ENCODE peak calls at places on chromosome 21, in five cellular contexts. R is cardiac fibroblast, L is GM13977, K is neural crest cell, S is astrocyte of the spinal cord. X is an unnamed sample.

GRCh38 chr21:38032402-38032801 is 116.1 kb upstream of the KCNJ6 start:
- DNase-seq in R (no peak), L (no peak), K (no peak), S (no peak), X (no peak)

GRCh38 chr21:43318841-43319781 is 107.8 kb downstream of the SIK1 start:
- DNase-seq in R (peak), L (no peak), K (peak), S (peak), X (peak)

GRCh38 chr21:29943885-29944284 is 4.1 kb upstream of the GRIK1 start:
- DNase-seq in R (no peak), L (no peak), K (no peak), S (no peak), X (no peak)

GRCh38 chr21:38775733-38776132 is 30.0 kb upstream of the ETS2 start:
- DNase-seq in R (no peak), L (no peak), K (no peak), S (no peak), X (no peak)

GRCh38 chr21:17560377-17560776 is 47.5 kb downstream of the CXADR start:
- DNase-seq in R (no peak), L (no peak), K (no peak), S (no peak), X (no peak)

GRCh38 chr21:17785403-17785788 is 33.8 kb downstream of the C21orf91 start:
- DNase-seq in R (no peak), L (no peak), K (no peak), S (no peak), X (no peak)

GRCh38 chr21:46324390-46325072 is 575 bp downstream of the PCNT start:
- DNase-seq in R (peak), L (peak), K (peak), S (peak), X (peak)

GRCh38 chr21:17858764-17859163 is 39.6 kb upstream of the C21orf91 start:
- DNase-seq in R (no peak), L (no peak), K (no peak), S (no peak), X (no peak)

GRCh38 chr21:37445228-37445627 is 78.7 kb downstream of the DYRK1A start:
- DNase-seq in R (peak), L (no peak), K (no peak), S (no peak), X (no peak)

GRCh38 chr21:27423073-27423472 is 456.2 kb upstream of the ADAMTS5 start:
- DNase-seq in R (peak), L (no peak), K (no peak), S (peak), X (no peak)

GRCh38 chr21:32889596-32889995 is 118.0 kb upstream of the PAXBP1 start:
- DNase-seq in R (peak), L (no peak), K (no peak), S (no peak), X (no peak)

GRCh38 chr21:26945916-26946315 is 21.0 kb downstream of the ADAMTS5 start:
- DNase-seq in R (no peak), L (no peak), K (no peak), S (peak), X (no peak)

GRCh38 chr21:38671716-38672115 is 134.0 kb upstream of the ETS2 start:
- DNase-seq in R (peak), L (no peak), K (no peak), S (peak), X (no peak)

GRCh38 chr21:44485254-44485793 is 30.0 kb downstream of the LRRC3 start:
- DNase-seq in R (peak), L (no peak), K (peak), S (peak), X (no peak)
- TF ChIP-seq CTCF in R (peak), L (no peak), K (peak), S (peak), X (no peak)

GRCh38 chr21:14886001-14886400 is 178.8 kb downstream of the NRIP1 start:
- DNase-seq in R (no peak), L (no peak), K (no peak), S (no peak), X (no peak)
- TF ChIP-seq CTCF in R (no peak), L (no peak), K (no peak), S (no peak), X (no peak)

DNA sequence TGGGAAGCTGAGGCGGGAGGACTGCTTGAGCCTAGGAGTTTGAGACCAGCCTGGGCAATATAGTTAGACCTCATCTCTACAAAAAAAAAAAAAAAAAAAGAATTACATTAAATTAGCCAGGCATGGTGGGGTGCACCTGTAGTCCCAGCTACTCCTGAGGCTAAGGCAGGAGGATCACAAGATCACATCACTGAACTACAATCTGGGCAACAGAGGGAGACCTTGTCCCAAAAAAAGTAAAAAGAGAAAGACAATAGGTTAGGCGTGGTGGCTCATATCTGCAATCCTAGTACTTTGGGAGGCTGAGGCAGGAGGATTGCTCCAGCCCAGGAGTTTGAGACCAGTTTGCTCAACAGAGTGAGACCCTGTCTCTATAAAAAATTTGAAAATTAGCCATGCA is 130.3 kb downstream of the TIAM1 start:
- DNase-seq in R (peak), L (no peak), K (no peak), S (no peak), X (no peak)
- TF ChIP-seq CTCF in R (no peak), L (no peak), K (no peak), S (no peak), X (no peak)

DNA sequence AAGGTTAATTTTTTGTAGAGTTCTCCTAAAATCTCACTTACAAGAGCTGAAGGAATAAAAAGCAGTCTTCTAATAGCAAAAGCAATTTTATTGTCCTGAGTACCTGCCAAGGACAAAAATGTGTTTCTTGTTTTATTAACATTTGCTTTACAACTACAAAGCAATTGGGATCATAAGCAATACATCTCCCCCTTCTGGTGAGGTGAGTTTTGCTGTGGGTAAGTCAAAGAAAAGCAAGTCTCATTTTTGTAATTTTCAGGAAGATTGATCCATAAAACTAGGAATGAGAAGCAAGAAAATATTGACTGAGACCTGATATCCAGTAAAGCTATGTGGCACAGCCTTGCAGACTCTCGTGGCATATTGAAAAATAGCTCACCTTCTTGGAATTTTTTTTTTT is 2162.7 kb downstream of the NCAM2 start:
- DNase-seq in R (no peak), L (no peak), K (no peak), S (no peak), X (no peak)
- TF ChIP-seq CTCF in R (no peak), L (no peak), K (no peak), S (no peak), X (no peak)

DNA sequence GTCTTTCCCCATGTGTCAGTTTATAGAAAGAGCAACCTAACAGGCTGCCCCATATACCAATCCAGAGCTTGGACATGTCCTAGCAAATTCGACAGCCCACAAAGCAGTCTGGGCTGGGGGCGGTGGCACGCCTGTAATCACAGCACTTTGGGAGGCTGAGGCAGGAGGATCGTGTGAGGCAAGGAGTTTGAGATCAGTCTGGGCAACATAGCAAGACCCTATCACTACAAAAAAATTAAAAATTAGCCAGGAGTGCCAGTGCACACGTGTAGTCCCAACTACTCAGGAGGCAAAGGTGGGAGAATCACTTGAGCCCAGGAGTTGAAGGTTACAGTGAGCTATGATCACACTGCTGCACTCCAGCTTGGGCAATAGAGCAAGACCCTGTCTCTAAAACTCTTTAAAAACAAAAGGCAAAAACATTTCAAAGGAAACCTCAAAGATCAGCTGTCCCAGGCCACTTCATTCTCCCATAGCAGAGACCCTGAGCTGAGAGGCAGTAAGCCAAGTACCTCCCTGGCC is 54.4 kb downstream of the SETD4 start:
- DNase-seq in R (no peak), L (no peak), K (no peak), S (no peak), X (no peak)
- TF ChIP-seq CTCF in R (no peak), L (no peak), K (no peak), S (no peak), X (no peak)

GRCh38 chr21:24023936-24024335 is 1583.3 kb downstream of the MRPL39 start:
- DNase-seq in R (no peak), L (no peak), K (no peak), S (no peak), X (no peak)
- TF ChIP-seq CTCF in R (no peak), L (no peak), K (no peak), S (no peak), X (no peak)